ENCODE peak calls at places on chromosomes 1 and 21, in seven cellular contexts. One of them, this sample, is unnamed.

GRCh38 chr1:3771108-3772026 is 1.2 kb upstream of the SMIM1 start:
- DNase-seq in CD8-positive, alpha-beta T cell: no peak
- DNase-seq in tibial nerve: no peak
- DNase-seq in CD4-positive, CD25-positive, alpha-beta regulatory T cell: no peak
- DNase-seq in AG09309: no peak
- DNase-seq in right lobe of liver: no peak
- DNase-seq in fibroblast of pulmonary artery: no peak
- DNase-seq in this sample: no peak

GRCh38 chr1:67552336-67552759 is 122.1 kb upstream of the SERBP1 start:
- DNase-seq in CD8-positive, alpha-beta T cell: no peak
- DNase-seq in tibial nerve: no peak
- DNase-seq in CD4-positive, CD25-positive, alpha-beta regulatory T cell: no peak
- DNase-seq in AG09309: no peak
- DNase-seq in right lobe of liver: peak; percentile 95
- DNase-seq in fibroblast of pulmonary artery: no peak
- DNase-seq in this sample: no peak

GRCh38 chr1:228308085-228308601 is 98.5 kb downstream of the TRIM11 start:
- DNase-seq in CD8-positive, alpha-beta T cell: no peak
- DNase-seq in tibial nerve: no peak
- DNase-seq in CD4-positive, CD25-positive, alpha-beta regulatory T cell: no peak
- DNase-seq in AG09309: no peak
- DNase-seq in right lobe of liver: peak; percentile 35
- DNase-seq in fibroblast of pulmonary artery: no peak
- DNase-seq in this sample: no peak

GRCh38 chr21:15140321-15141019 is 75.7 kb upstream of the NRIP1 start:
- DNase-seq in CD8-positive, alpha-beta T cell: no peak
- DNase-seq in tibial nerve: no peak
- DNase-seq in CD4-positive, CD25-positive, alpha-beta regulatory T cell: no peak
- DNase-seq in AG09309: no peak
- DNase-seq in right lobe of liver: peak; percentile 95
- DNase-seq in fibroblast of pulmonary artery: no peak
- DNase-seq in this sample: no peak

GRCh38 chr1:90349510-90349909 is 354.6 kb downstream of the ZNF326 start:
- DNase-seq in CD8-positive, alpha-beta T cell: no peak
- DNase-seq in tibial nerve: no peak
- DNase-seq in CD4-positive, CD25-positive, alpha-beta regulatory T cell: no peak
- DNase-seq in AG09309: no peak
- DNase-seq in right lobe of liver: no peak
- DNase-seq in fibroblast of pulmonary artery: no peak
- DNase-seq in this sample: no peak

GRCh38 chr1:10657080-10657847 is 139.2 kb downstream of the CASZ1 start:
- DNase-seq in CD8-positive, alpha-beta T cell: no peak
- DNase-seq in tibial nerve: no peak
- DNase-seq in CD4-positive, CD25-positive, alpha-beta regulatory T cell: no peak
- DNase-seq in AG09309: no peak
- DNase-seq in right lobe of liver: no peak
- DNase-seq in fibroblast of pulmonary artery: no peak
- DNase-seq in this sample: no peak

GRCh38 chr1:230682882-230683610 is 30.9 kb downstream of the AGT start:
- DNase-seq in CD8-positive, alpha-beta T cell: no peak
- DNase-seq in tibial nerve: no peak
- DNase-seq in CD4-positive, CD25-positive, alpha-beta regulatory T cell: peak; percentile 6
- DNase-seq in AG09309: peak; percentile 78
- DNase-seq in right lobe of liver: no peak
- DNase-seq in fibroblast of pulmonary artery: peak; percentile 16
- DNase-seq in this sample: no peak

GRCh38 chr1:225835752-225836151 is 25.8 kb downstream of the EPHX1 start:
- DNase-seq in CD8-positive, alpha-beta T cell: no peak
- DNase-seq in tibial nerve: peak; percentile 54
- DNase-seq in CD4-positive, CD25-positive, alpha-beta regulatory T cell: no peak
- DNase-seq in AG09309: no peak
- DNase-seq in right lobe of liver: no peak
- DNase-seq in fibroblast of pulmonary artery: peak; percentile 82
- DNase-seq in this sample: no peak

GRCh38 chr1:107140703-107141490 is at the start of gene NTNG1:
- DNase-seq in CD8-positive, alpha-beta T cell: no peak
- DNase-seq in tibial nerve: no peak
- DNase-seq in CD4-positive, CD25-positive, alpha-beta regulatory T cell: no peak
- DNase-seq in AG09309: no peak
- DNase-seq in right lobe of liver: no peak
- DNase-seq in fibroblast of pulmonary artery: no peak
- DNase-seq in this sample: no peak

GRCh38 chr1:61797045-61797755 is 54.9 kb downstream of the PATJ start:
- DNase-seq in CD8-positive, alpha-beta T cell: no peak
- DNase-seq in tibial nerve: no peak
- DNase-seq in CD4-positive, CD25-positive, alpha-beta regulatory T cell: no peak
- DNase-seq in AG09309: no peak
- DNase-seq in right lobe of liver: no peak
- DNase-seq in fibroblast of pulmonary artery: no peak
- DNase-seq in this sample: no peak

GRCh38 chr1:41014871-41015270 is 6.7 kb downstream of the SLFNL1 start:
- DNase-seq in CD8-positive, alpha-beta T cell: no peak
- DNase-seq in tibial nerve: no peak
- DNase-seq in CD4-positive, CD25-positive, alpha-beta regulatory T cell: no peak
- DNase-seq in AG09309: no peak
- DNase-seq in right lobe of liver: no peak
- DNase-seq in fibroblast of pulmonary artery: no peak
- DNase-seq in this sample: no peak

GRCh38 chr1:150234647-150235435 is 1.1 kb downstream of the ANP32E start:
- DNase-seq in CD8-positive, alpha-beta T cell: peak; percentile 80
- DNase-seq in tibial nerve: peak; percentile 73
- DNase-seq in CD4-positive, CD25-positive, alpha-beta regulatory T cell: peak; percentile 91
- DNase-seq in AG09309: no peak
- DNase-seq in right lobe of liver: peak; percentile 84
- DNase-seq in fibroblast of pulmonary artery: peak; percentile 58
- DNase-seq in this sample: peak; percentile 79

GRCh38 chr21:31501921-31502320 is 157.6 kb upstream of the SOD1 start:
- DNase-seq in CD8-positive, alpha-beta T cell: no peak
- DNase-seq in tibial nerve: no peak
- DNase-seq in CD4-positive, CD25-positive, alpha-beta regulatory T cell: no peak
- DNase-seq in AG09309: no peak
- DNase-seq in right lobe of liver: no peak
- DNase-seq in fibroblast of pulmonary artery: no peak
- DNase-seq in this sample: no peak

GRCh38 chr1:31855038-31855845 is 39.4 kb upstream of the SPOCD1 start:
- DNase-seq in CD8-positive, alpha-beta T cell: no peak
- DNase-seq in tibial nerve: no peak
- DNase-seq in CD4-positive, CD25-positive, alpha-beta regulatory T cell: peak; percentile 20
- DNase-seq in AG09309: peak; percentile 10
- DNase-seq in right lobe of liver: no peak
- DNase-seq in fibroblast of pulmonary artery: peak; percentile 58
- DNase-seq in this sample: no peak

GRCh38 chr21:46425061-46425460 is 33.6 kb upstream of the DIP2A start:
- DNase-seq in CD8-positive, alpha-beta T cell: no peak
- DNase-seq in tibial nerve: no peak
- DNase-seq in CD4-positive, CD25-positive, alpha-beta regulatory T cell: no peak
- DNase-seq in AG09309: no peak
- DNase-seq in right lobe of liver: no peak
- DNase-seq in fibroblast of pulmonary artery: no peak
- DNase-seq in this sample: no peak

GRCh38 chr1:209882942-209883340 is 55.1 kb upstream of the SYT14 start:
- DNase-seq in CD8-positive, alpha-beta T cell: no peak
- DNase-seq in tibial nerve: no peak
- DNase-seq in CD4-positive, CD25-positive, alpha-beta regulatory T cell: no peak
- DNase-seq in AG09309: no peak
- DNase-seq in right lobe of liver: no peak
- DNase-seq in fibroblast of pulmonary artery: no peak
- DNase-seq in this sample: no peak
- H3K4me3 ChIP-seq in CD8-positive, alpha-beta T cell: no peak overlapping the region
- H3K4me3 ChIP-seq in tibial nerve: no peak overlapping the region
- H3K4me3 ChIP-seq in CD4-positive, CD25-positive, alpha-beta regulatory T cell: no peak overlapping the region
- H3K4me3 ChIP-seq in AG09309: no peak overlapping the region
- H3K4me3 ChIP-seq in right lobe of liver: no peak overlapping the region
- H3K4me3 ChIP-seq in fibroblast of pulmonary artery: no peak overlapping the region
- H3K4me3 ChIP-seq in this sample: no peak overlapping the region

GRCh38 chr1:154952664-154953063 is 3.2 kb downstream of the PBXIP1 start:
- DNase-seq in CD8-positive, alpha-beta T cell: no peak
- DNase-seq in tibial nerve: no peak
- DNase-seq in CD4-positive, CD25-positive, alpha-beta regulatory T cell: no peak
- DNase-seq in AG09309: no peak
- DNase-seq in right lobe of liver: no peak
- DNase-seq in fibroblast of pulmonary artery: no peak
- DNase-seq in this sample: no peak

GRCh38 chr1:154955718-154956513 is at the start of gene PBXIP1:
- DNase-seq in CD8-positive, alpha-beta T cell: peak; percentile 77
- DNase-seq in tibial nerve: peak; percentile 71
- DNase-seq in CD4-positive, CD25-positive, alpha-beta regulatory T cell: peak; percentile 95
- DNase-seq in AG09309: peak; percentile 66
- DNase-seq in right lobe of liver: peak; percentile 85
- DNase-seq in fibroblast of pulmonary artery: peak; percentile 92
- DNase-seq in this sample: peak; percentile 82

GRCh38 chr1:154953611-154954038 is 2.3 kb downstream of the PBXIP1 start:
- DNase-seq in CD8-positive, alpha-beta T cell: no peak
- DNase-seq in tibial nerve: no peak
- DNase-seq in CD4-positive, CD25-positive, alpha-beta regulatory T cell: no peak
- DNase-seq in AG09309: no peak
- DNase-seq in right lobe of liver: no peak
- DNase-seq in fibroblast of pulmonary artery: no peak
- DNase-seq in this sample: no peak

GRCh38 chr1:154955039-154955717 is 721 bp downstream of the PBXIP1 start:
- DNase-seq in CD8-positive, alpha-beta T cell: peak; percentile 83
- DNase-seq in tibial nerve: no peak
- DNase-seq in CD4-positive, CD25-positive, alpha-beta regulatory T cell: peak; percentile 98
- DNase-seq in AG09309: no peak
- DNase-seq in right lobe of liver: peak; percentile 48
- DNase-seq in fibroblast of pulmonary artery: peak; percentile 88
- DNase-seq in this sample: peak; percentile 82

DNA sequence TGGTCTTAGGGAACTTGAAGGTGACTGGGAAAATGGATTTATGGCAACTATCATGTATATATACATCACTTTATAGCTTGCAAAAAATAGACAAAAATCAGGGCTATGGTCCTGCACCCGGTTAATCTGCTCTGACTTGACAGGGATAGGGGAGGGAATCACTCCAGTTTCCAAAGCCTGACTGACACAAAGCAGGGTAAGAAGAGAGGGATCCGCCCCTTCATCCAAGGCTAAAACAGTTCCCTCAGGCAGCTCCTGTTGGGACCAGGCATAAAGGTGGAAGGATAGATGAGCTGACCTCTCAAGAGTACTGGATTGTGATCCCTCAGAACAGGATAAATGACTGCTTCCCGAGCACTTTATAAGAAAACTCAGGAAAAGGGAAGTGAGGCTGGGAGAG is 1.4 kb downstream of the PBXIP1 start:
- DNase-seq in CD8-positive, alpha-beta T cell: no peak
- DNase-seq in tibial nerve: no peak
- DNase-seq in CD4-positive, CD25-positive, alpha-beta regulatory T cell: no peak
- DNase-seq in AG09309: no peak
- DNase-seq in right lobe of liver: no peak
- DNase-seq in fibroblast of pulmonary artery: no peak
- DNase-seq in this sample: no peak
- H3K4me3 ChIP-seq in CD8-positive, alpha-beta T cell: peak overlapping the region; percentile 71
- H3K4me3 ChIP-seq in tibial nerve: no peak overlapping the region
- H3K4me3 ChIP-seq in CD4-positive, CD25-positive, alpha-beta regulatory T cell: peak overlapping the region; percentile 91
- H3K4me3 ChIP-seq in AG09309: no peak overlapping the region
- H3K4me3 ChIP-seq in right lobe of liver: no peak overlapping the region
- H3K4me3 ChIP-seq in fibroblast of pulmonary artery: no peak overlapping the region
- H3K4me3 ChIP-seq in this sample: peak overlapping the region; percentile 53

GRCh38 chr1:162733336-162733590 is 57.2 kb upstream of the HSD17B7 start:
- DNase-seq in CD8-positive, alpha-beta T cell: no peak
- DNase-seq in tibial nerve: no peak
- DNase-seq in CD4-positive, CD25-positive, alpha-beta regulatory T cell: no peak
- DNase-seq in AG09309: no peak
- DNase-seq in right lobe of liver: no peak
- DNase-seq in fibroblast of pulmonary artery: no peak
- DNase-seq in this sample: no peak
- H3K4me3 ChIP-seq in CD8-positive, alpha-beta T cell: no peak overlapping the region
- H3K4me3 ChIP-seq in tibial nerve: no peak overlapping the region
- H3K4me3 ChIP-seq in CD4-positive, CD25-positive, alpha-beta regulatory T cell: no peak overlapping the region
- H3K4me3 ChIP-seq in AG09309: no peak overlapping the region
- H3K4me3 ChIP-seq in right lobe of liver: no peak overlapping the region
- H3K4me3 ChIP-seq in fibroblast of pulmonary artery: no peak overlapping the region
- H3K4me3 ChIP-seq in this sample: no peak overlapping the region

DNA sequence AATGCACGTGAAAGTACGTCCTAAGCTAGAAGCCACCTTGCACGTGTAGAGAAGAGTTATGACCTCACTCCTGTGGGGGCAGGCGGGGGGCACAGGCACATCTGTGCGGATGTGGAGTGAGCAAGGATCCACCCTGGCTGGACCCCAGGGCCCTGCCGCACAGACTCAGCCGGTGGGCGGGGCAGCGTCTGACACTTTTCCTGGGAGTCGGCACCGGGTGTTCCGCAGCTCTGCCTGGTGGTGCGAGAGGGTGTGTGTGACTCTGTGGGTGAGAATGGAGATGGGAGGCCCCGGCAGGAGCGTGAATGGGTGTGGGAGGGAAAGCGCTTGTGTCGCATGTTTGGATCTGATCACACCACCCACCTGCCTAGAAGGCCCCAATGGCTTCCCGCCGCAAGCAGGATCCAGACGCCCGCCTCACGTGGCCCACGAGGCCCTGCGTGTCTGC is 29.5 kb downstream of the RAP1GAP start:
- DNase-seq in CD8-positive, alpha-beta T cell: no peak
- DNase-seq in tibial nerve: no peak
- DNase-seq in CD4-positive, CD25-positive, alpha-beta regulatory T cell: no peak
- DNase-seq in AG09309: no peak
- DNase-seq in right lobe of liver: peak; percentile 39
- DNase-seq in fibroblast of pulmonary artery: no peak
- DNase-seq in this sample: peak; percentile 67
- H3K4me3 ChIP-seq in CD8-positive, alpha-beta T cell: no peak overlapping the region
- H3K4me3 ChIP-seq in tibial nerve: no peak overlapping the region
- H3K4me3 ChIP-seq in CD4-positive, CD25-positive, alpha-beta regulatory T cell: no peak overlapping the region
- H3K4me3 ChIP-seq in AG09309: no peak overlapping the region
- H3K4me3 ChIP-seq in right lobe of liver: no peak overlapping the region
- H3K4me3 ChIP-seq in fibroblast of pulmonary artery: no peak overlapping the region
- H3K4me3 ChIP-seq in this sample: no peak overlapping the region

GRCh38 chr1:53368314-53369033 is 40.6 kb upstream of the LRP8 start:
- DNase-seq in CD8-positive, alpha-beta T cell: no peak
- DNase-seq in tibial nerve: no peak
- DNase-seq in CD4-positive, CD25-positive, alpha-beta regulatory T cell: no peak
- DNase-seq in AG09309: no peak
- DNase-seq in right lobe of liver: peak; percentile 45
- DNase-seq in fibroblast of pulmonary artery: no peak
- DNase-seq in this sample: peak; percentile 43
- H3K4me3 ChIP-seq in CD8-positive, alpha-beta T cell: no peak overlapping the region
- H3K4me3 ChIP-seq in tibial nerve: no peak overlapping the region
- H3K4me3 ChIP-seq in CD4-positive, CD25-positive, alpha-beta regulatory T cell: peak overlapping the region; percentile 64
- H3K4me3 ChIP-seq in AG09309: no peak overlapping the region
- H3K4me3 ChIP-seq in right lobe of liver: no peak overlapping the region
- H3K4me3 ChIP-seq in fibroblast of pulmonary artery: no peak overlapping the region
- H3K4me3 ChIP-seq in this sample: no peak overlapping the region

GRCh38 chr21:39173999-39174398 is 9.3 kb downstream of the PSMG1 start:
- DNase-seq in CD8-positive, alpha-beta T cell: no peak
- DNase-seq in tibial nerve: no peak
- DNase-seq in CD4-positive, CD25-positive, alpha-beta regulatory T cell: no peak
- DNase-seq in AG09309: no peak
- DNase-seq in right lobe of liver: no peak
- DNase-seq in fibroblast of pulmonary artery: no peak
- DNase-seq in this sample: no peak

GRCh38 chr21:39180429-39181019 is 2.7 kb downstream of the PSMG1 start:
- DNase-seq in CD8-positive, alpha-beta T cell: no peak
- DNase-seq in tibial nerve: no peak
- DNase-seq in CD4-positive, CD25-positive, alpha-beta regulatory T cell: peak; percentile 48
- DNase-seq in AG09309: no peak
- DNase-seq in right lobe of liver: no peak
- DNase-seq in fibroblast of pulmonary artery: no peak
- DNase-seq in this sample: no peak

GRCh38 chr21:39175154-39175553 is 8.1 kb downstream of the PSMG1 start:
- DNase-seq in CD8-positive, alpha-beta T cell: no peak
- DNase-seq in tibial nerve: no peak
- DNase-seq in CD4-positive, CD25-positive, alpha-beta regulatory T cell: peak; percentile 27
- DNase-seq in AG09309: no peak
- DNase-seq in right lobe of liver: no peak
- DNase-seq in fibroblast of pulmonary artery: peak; percentile 62
- DNase-seq in this sample: no peak

GRCh38 chr21:39176312-39176711 is 6.9 kb downstream of the PSMG1 start:
- DNase-seq in CD8-positive, alpha-beta T cell: no peak
- DNase-seq in tibial nerve: no peak
- DNase-seq in CD4-positive, CD25-positive, alpha-beta regulatory T cell: no peak
- DNase-seq in AG09309: no peak
- DNase-seq in right lobe of liver: no peak
- DNase-seq in fibroblast of pulmonary artery: no peak
- DNase-seq in this sample: no peak

GRCh38 chr21:39175665-39176064 is 7.6 kb downstream of the PSMG1 start:
- DNase-seq in CD8-positive, alpha-beta T cell: no peak
- DNase-seq in tibial nerve: no peak
- DNase-seq in CD4-positive, CD25-positive, alpha-beta regulatory T cell: no peak
- DNase-seq in AG09309: no peak
- DNase-seq in right lobe of liver: no peak
- DNase-seq in fibroblast of pulmonary artery: no peak
- DNase-seq in this sample: no peak
- H3K4me3 ChIP-seq in CD8-positive, alpha-beta T cell: no peak overlapping the region
- H3K4me3 ChIP-seq in tibial nerve: no peak overlapping the region
- H3K4me3 ChIP-seq in CD4-positive, CD25-positive, alpha-beta regulatory T cell: no peak overlapping the region
- H3K4me3 ChIP-seq in AG09309: no peak overlapping the region
- H3K4me3 ChIP-seq in right lobe of liver: no peak overlapping the region
- H3K4me3 ChIP-seq in fibroblast of pulmonary artery: no peak overlapping the region
- H3K4me3 ChIP-seq in this sample: no peak overlapping the region

This sample was measured in dorsolateral prefrontal cortex.